ENCODE peak calls at places on chromosome 15, in eight cellular contexts. E, N, K, C, Y, H, Z and I are unnamed samples.

GRCh38 chr15:52483712-52484111 is 45.0 kb downstream of the MYO5A start:
- DNase-seq in E (no peak), N (no peak), K (peak; percentile 67), C (no peak), Y (no peak), H (peak; percentile 78), Z (no peak), I (peak; percentile 47)

GRCh38 chr15:42737529-42738328 is 801 bp upstream of the CDAN1 start:
- DNase-seq in E (no peak), N (no peak), K (peak; percentile 12), C (no peak), Y (no peak), H (peak; percentile 24), Z (no peak), I (no peak)

GRCh38 chr15:78056714-78057269 is 20.7 kb downstream of the TBC1D2B start:
- DNase-seq in E (no peak), N (no peak), K (no peak), C (no peak), Y (no peak), H (no peak), Z (no peak), I (peak; percentile 34)

GRCh38 chr15:34755419-34755773 is 598 bp upstream of the GJD2 start:
- DNase-seq in E (no peak), N (no peak), K (no peak), C (no peak), Y (no peak), H (no peak), Z (no peak), I (no peak)

GRCh38 chr15:80561500-80561899 is 133.6 kb upstream of the ABHD17C start:
- DNase-seq in E (no peak), N (no peak), K (peak; percentile 30), C (no peak), Y (no peak), H (no peak), Z (no peak), I (no peak)

GRCh38 chr15:60681353-60681752 is 202.4 kb upstream of the ICE2 start:
- DNase-seq in E (no peak), N (no peak), K (no peak), C (no peak), Y (no peak), H (no peak), Z (no peak), I (no peak)

GRCh38 chr15:25177955-25178801 is 223.4 kb downstream of the SNRPN start:
- DNase-seq in E (no peak), N (peak; percentile 34), K (no peak), C (peak; percentile 3), Y (no peak), H (no peak), Z (no peak), I (no peak)

GRCh38 chr15:62847900-62848489 is 194.6 kb upstream of the TPM1 start:
- DNase-seq in E (peak; percentile 76), N (peak; percentile 87), K (peak; percentile 50), C (peak; percentile 74), Y (peak; percentile 16), H (peak; percentile 56), Z (peak; percentile 32), I (peak; percentile 45)

GRCh38 chr15:65769482-65769881 is 22.6 kb downstream of the DENND4A start:
- DNase-seq in E (no peak), N (no peak), K (no peak), C (no peak), Y (no peak), H (no peak), Z (no peak), I (no peak)

GRCh38 chr15:66276546-66276945 is 16.8 kb upstream of the DIS3L start:
- DNase-seq in E (no peak), N (no peak), K (no peak), C (no peak), Y (no peak), H (no peak), Z (no peak), I (no peak)

GRCh38 chr15:82942691-82943090 is 9.8 kb downstream of the HOMER2 start:
- DNase-seq in E (no peak), N (no peak), K (no peak), C (no peak), Y (no peak), H (peak; percentile 88), Z (no peak), I (peak; percentile 93)

GRCh38 chr15:64111679-64112050 is 15.9 kb downstream of the SNX1 start:
- DNase-seq in E (no peak), N (no peak), K (no peak), C (no peak), Y (no peak), H (no peak), Z (no peak), I (no peak)

GRCh38 chr15:85825719-85826118 is 31.0 kb upstream of the KLHL25 start:
- DNase-seq in E (no peak), N (no peak), K (no peak), C (no peak), Y (no peak), H (no peak), Z (no peak), I (no peak)

GRCh38 chr15:74314897-74315438 is 52.5 kb downstream of the CYP11A1 start:
- DNase-seq in E (no peak), N (no peak), K (no peak), C (no peak), Y (no peak), H (peak; percentile 70), Z (no peak), I (peak; percentile 31)